ENCODE peak calls at places on chromosomes 11 and 22, in seven cellular contexts. One of them, this sample, is unnamed. For H3K36me3, the result is how much of the 10 kb centered on the place peaks cover.

GRCh38 chr11:7892059-7892699 is 38.9 kb downstream of the OR10A6 start:
- DNase-seq in CD8-positive, alpha-beta memory T cell: no peak
- DNase-seq in BE2C: no peak
- DNase-seq in psoas muscle: no peak
- DNase-seq in cardiac muscle cell: no peak
- DNase-seq in NT2/D1: no peak
- DNase-seq in spleen: no peak
- DNase-seq in this sample: no peak

GRCh38 chr11:109527496-109527895 is 105.5 kb downstream of the C11orf87 start:
- DNase-seq in CD8-positive, alpha-beta memory T cell: no peak
- DNase-seq in BE2C: no peak
- DNase-seq in psoas muscle: no peak
- DNase-seq in cardiac muscle cell: no peak
- DNase-seq in NT2/D1: no peak
- DNase-seq in spleen: no peak
- DNase-seq in this sample: no peak

GRCh38 chr11:118114266-118114665 is 27.5 kb upstream of the SMIM35 start:
- DNase-seq in CD8-positive, alpha-beta memory T cell: no peak
- DNase-seq in BE2C: no peak
- DNase-seq in psoas muscle: no peak
- DNase-seq in cardiac muscle cell: no peak
- DNase-seq in NT2/D1: no peak
- DNase-seq in spleen: no peak
- DNase-seq in this sample: no peak

GRCh38 chr11:133228406-133229330 is 303.6 kb downstream of the OPCML start:
- DNase-seq in CD8-positive, alpha-beta memory T cell: no peak
- DNase-seq in BE2C: no peak
- DNase-seq in psoas muscle: no peak
- DNase-seq in cardiac muscle cell: peak
- DNase-seq in NT2/D1: peak
- DNase-seq in spleen: no peak
- DNase-seq in this sample: no peak

GRCh38 chr11:77171885-77172665 is 44.0 kb downstream of the MYO7A start:
- DNase-seq in CD8-positive, alpha-beta memory T cell: no peak
- DNase-seq in BE2C: no peak
- DNase-seq in psoas muscle: peak
- DNase-seq in cardiac muscle cell: peak
- DNase-seq in NT2/D1: peak
- DNase-seq in spleen: no peak
- DNase-seq in this sample: peak

GRCh38 chr11:132244871-132245557 is 874.6 kb downstream of the NTM start:
- DNase-seq in CD8-positive, alpha-beta memory T cell: no peak
- DNase-seq in BE2C: no peak
- DNase-seq in psoas muscle: no peak
- DNase-seq in cardiac muscle cell: no peak
- DNase-seq in NT2/D1: no peak
- DNase-seq in spleen: no peak
- DNase-seq in this sample: no peak

GRCh38 chr22:35883028-35883620 is 145.5 kb downstream of the RBFOX2 start:
- DNase-seq in CD8-positive, alpha-beta memory T cell: no peak
- DNase-seq in BE2C: no peak
- DNase-seq in psoas muscle: no peak
- DNase-seq in cardiac muscle cell: peak
- DNase-seq in NT2/D1: no peak
- DNase-seq in spleen: no peak
- DNase-seq in this sample: no peak

GRCh38 chr11:77883775-77884174 is 62.8 kb downstream of the AAMDC start:
- DNase-seq in CD8-positive, alpha-beta memory T cell: no peak
- DNase-seq in BE2C: no peak
- DNase-seq in psoas muscle: no peak
- DNase-seq in cardiac muscle cell: no peak
- DNase-seq in NT2/D1: no peak
- DNase-seq in spleen: no peak
- DNase-seq in this sample: no peak

GRCh38 chr11:68704887-68705286 is 20.5 kb downstream of the GAL start:
- DNase-seq in CD8-positive, alpha-beta memory T cell: no peak
- DNase-seq in BE2C: no peak
- DNase-seq in psoas muscle: no peak
- DNase-seq in cardiac muscle cell: no peak
- DNase-seq in NT2/D1: no peak
- DNase-seq in spleen: no peak
- DNase-seq in this sample: no peak

GRCh38 chr11:126879516-126879915 is 121.1 kb downstream of the KIRREL3 start:
- DNase-seq in CD8-positive, alpha-beta memory T cell: no peak
- DNase-seq in BE2C: no peak
- DNase-seq in psoas muscle: no peak
- DNase-seq in cardiac muscle cell: no peak
- DNase-seq in NT2/D1: no peak
- DNase-seq in spleen: no peak
- DNase-seq in this sample: no peak

GRCh38 chr11:65112226-65112550 is 516 bp downstream of the TM7SF2 start:
- DNase-seq in CD8-positive, alpha-beta memory T cell: no peak
- DNase-seq in BE2C: no peak
- DNase-seq in psoas muscle: no peak
- DNase-seq in cardiac muscle cell: no peak
- DNase-seq in NT2/D1: no peak
- DNase-seq in spleen: no peak
- DNase-seq in this sample: no peak
- H3K36me3 ChIP-seq in CD8-positive, alpha-beta memory T cell: under half
- H3K36me3 ChIP-seq in BE2C: under half
- H3K36me3 ChIP-seq in psoas muscle: under half
- H3K36me3 ChIP-seq in cardiac muscle cell: under half
- H3K36me3 ChIP-seq in NT2/D1: half or more
- H3K36me3 ChIP-seq in spleen: under half
- H3K36me3 ChIP-seq in this sample: under half

GRCh38 chr22:22558071-22558971 is 744 bp downstream of the PRAME start:
- DNase-seq in CD8-positive, alpha-beta memory T cell: no peak
- DNase-seq in BE2C: no peak
- DNase-seq in psoas muscle: no peak
- DNase-seq in cardiac muscle cell: no peak
- DNase-seq in NT2/D1: no peak
- DNase-seq in spleen: no peak
- DNase-seq in this sample: no peak
- H3K4me3 ChIP-seq in CD8-positive, alpha-beta memory T cell: peak
- H3K4me3 ChIP-seq in BE2C: peak
- H3K4me3 ChIP-seq in psoas muscle: no peak
- H3K4me3 ChIP-seq in cardiac muscle cell: no peak
- H3K4me3 ChIP-seq in NT2/D1: no peak
- H3K4me3 ChIP-seq in spleen: no peak
- H3K4me3 ChIP-seq in this sample: peak

DNA sequence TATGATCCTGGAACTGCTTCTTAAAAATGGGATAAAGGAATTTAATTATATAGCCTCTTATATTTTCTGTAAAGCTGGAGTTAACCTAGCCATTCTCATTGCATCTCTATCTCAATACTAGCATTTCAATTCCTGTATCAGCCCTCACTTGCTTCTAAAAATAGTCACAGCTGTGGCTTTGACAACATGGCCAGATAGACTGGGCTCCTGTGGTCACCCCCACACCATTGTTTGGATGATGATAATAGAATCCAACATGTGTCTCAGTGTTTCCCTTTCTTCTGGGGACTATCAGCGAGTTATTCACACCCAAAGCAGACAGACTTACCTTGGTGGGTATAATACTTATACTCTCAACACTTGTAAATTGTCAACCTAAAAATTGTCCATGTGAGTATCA is 6.9 kb downstream of the VWA5A start:
- DNase-seq in CD8-positive, alpha-beta memory T cell: no peak
- DNase-seq in BE2C: no peak
- DNase-seq in psoas muscle: no peak
- DNase-seq in cardiac muscle cell: peak
- DNase-seq in NT2/D1: no peak
- DNase-seq in spleen: no peak
- DNase-seq in this sample: no peak
- H3K36me3 ChIP-seq in CD8-positive, alpha-beta memory T cell: under half
- H3K36me3 ChIP-seq in BE2C: under half
- H3K36me3 ChIP-seq in psoas muscle: half or more
- H3K36me3 ChIP-seq in cardiac muscle cell: under half
- H3K36me3 ChIP-seq in NT2/D1: under half
- H3K36me3 ChIP-seq in spleen: under half
- H3K36me3 ChIP-seq in this sample: under half

GRCh38 chr11:120314861-120315260 is 10.2 kb upstream of the TLCD5 start:
- DNase-seq in CD8-positive, alpha-beta memory T cell: no peak
- DNase-seq in BE2C: no peak
- DNase-seq in psoas muscle: no peak
- DNase-seq in cardiac muscle cell: no peak
- DNase-seq in NT2/D1: no peak
- DNase-seq in spleen: no peak
- DNase-seq in this sample: no peak
- H3K4me3 ChIP-seq in CD8-positive, alpha-beta memory T cell: no peak
- H3K4me3 ChIP-seq in BE2C: no peak
- H3K4me3 ChIP-seq in psoas muscle: no peak
- H3K4me3 ChIP-seq in cardiac muscle cell: no peak
- H3K4me3 ChIP-seq in NT2/D1: no peak
- H3K4me3 ChIP-seq in spleen: no peak
- H3K4me3 ChIP-seq in this sample: no peak

This sample was measured in HAP-1.